ENCODE peak calls at places on chromosomes 4 and X, in ten cellular contexts. T is sigmoid colon; H is A549; F is tibial nerve; Z is heart right ventricle; E is cardiac muscle cell; I is HepG2; S is CD8-positive, alpha-beta T cell; Q is IMR-90; B is mucosa of descending colon. A is an unnamed sample. For H3K4me1, the result is how much of the 10 kb centered on the place peaks cover.

GRCh38 chrX:134999469-134999868 is 8.7 kb downstream of the SMIM10 start:
- DNase-seq in T (no peak), H (peak), F (no peak), Z (no peak), E (peak), I (peak), S (no peak), Q (peak), B (no peak), A (no peak)

GRCh38 chr4:89617256-89617655 is 219.7 kb downstream of the SNCA start:
- DNase-seq in T (no peak), H (no peak), F (no peak), Z (no peak), E (no peak), I (no peak), S (no peak), Q (no peak), B (no peak), A (no peak)

GRCh38 chr4:128635141-128635911 is 174.2 kb upstream of the JADE1 start:
- DNase-seq in T (no peak), H (peak), F (no peak), Z (peak), E (peak), I (peak), S (no peak), Q (peak), B (no peak), A (no peak)

GRCh38 chr4:114481856-114482255 is 116.8 kb upstream of the UGT8 start:
- DNase-seq in T (no peak), H (no peak), F (no peak), Z (no peak), E (no peak), I (no peak), S (no peak), Q (no peak), B (no peak), A (no peak)

GRCh38 chr4:88860594-88860993 is 163.0 kb upstream of the NAP1L5 start:
- DNase-seq in T (no peak), H (no peak), F (no peak), Z (no peak), E (no peak), I (no peak), S (no peak), Q (peak), B (no peak), A (no peak)

GRCh38 chr4:158810487-158811215 is 41.8 kb downstream of the FNIP2 start:
- DNase-seq in T (peak), H (peak), F (peak), Z (no peak), E (no peak), I (no peak), S (no peak), Q (peak), B (peak), A (peak)

GRCh38 chr4:22454955-22455354 is 60.9 kb downstream of the ADGRA3 start:
- DNase-seq in T (no peak), H (no peak), F (no peak), Z (no peak), E (no peak), I (no peak), S (no peak), Q (peak), B (no peak), A (no peak)

GRCh38 chr4:78477276-78477675 is 74.3 kb upstream of the ANXA3 start:
- DNase-seq in T (no peak), H (no peak), F (no peak), Z (no peak), E (no peak), I (no peak), S (no peak), Q (peak), B (no peak), A (no peak)

GRCh38 chr4:114108869-114109268 is 129.4 kb upstream of the ARSJ start:
- DNase-seq in T (no peak), H (peak), F (no peak), Z (no peak), E (no peak), I (peak), S (no peak), Q (peak), B (no peak), A (no peak)

GRCh38 chr4:71545168-71545567 is 206.3 kb downstream of the SLC4A4 start:
- DNase-seq in T (no peak), H (no peak), F (no peak), Z (no peak), E (no peak), I (no peak), S (no peak), Q (peak), B (no peak), A (no peak)

GRCh38 chr4:52266537-52267137 is 215.5 kb downstream of the SPATA18 start:
- DNase-seq in T (peak), H (no peak), F (no peak), Z (peak), E (no peak), I (no peak), S (no peak), Q (no peak), B (no peak), A (no peak)

GRCh38 chr4:55768291-55768690 is 51.3 kb upstream of the EXOC1L start:
- DNase-seq in T (no peak), H (peak), F (no peak), Z (no peak), E (no peak), I (peak), S (no peak), Q (peak), B (no peak), A (no peak)

GRCh38 chr4:168981942-168982341 is 28.1 kb downstream of the CBR4 start:
- DNase-seq in T (no peak), H (no peak), F (no peak), Z (no peak), E (no peak), I (no peak), S (no peak), Q (no peak), B (no peak), A (no peak)

GRCh38 chr4:140109626-140110213 is 44.3 kb downstream of the MAML3 start:
- DNase-seq in T (no peak), H (no peak), F (no peak), Z (no peak), E (no peak), I (no peak), S (no peak), Q (no peak), B (no peak), A (no peak)

GRCh38 chr4:122692641-122693520 is 39.6 kb upstream of the BBS12 start:
- DNase-seq in T (no peak), H (no peak), F (no peak), Z (no peak), E (no peak), I (no peak), S (no peak), Q (peak), B (no peak), A (no peak)

GRCh38 chrX:24465524-24465850 is 401 bp downstream of the PDK3 start:
- DNase-seq in T (no peak), H (no peak), F (no peak), Z (no peak), E (peak), I (no peak), S (peak), Q (no peak), B (no peak), A (no peak)

GRCh38 chr4:146477054-146477453 is 44.7 kb downstream of the SLC10A7 start:
- DNase-seq in T (no peak), H (no peak), F (no peak), Z (no peak), E (no peak), I (no peak), S (no peak), Q (no peak), B (no peak), A (no peak)

GRCh38 chr4:188619456-188620149 is 480.4 kb downstream of the TRIML1 start:
- DNase-seq in T (no peak), H (no peak), F (no peak), Z (no peak), E (no peak), I (no peak), S (no peak), Q (no peak), B (no peak), A (no peak)

GRCh38 chr4:76977113-76977512 is 27.6 kb downstream of the SEPTIN11 start:
- DNase-seq in T (no peak), H (no peak), F (no peak), Z (no peak), E (no peak), I (no peak), S (no peak), Q (no peak), B (no peak), A (no peak)

GRCh38 chr4:76969493-76969892 is 19.9 kb downstream of the SEPTIN11 start:
- DNase-seq in T (no peak), H (no peak), F (no peak), Z (no peak), E (no peak), I (no peak), S (no peak), Q (no peak), B (no peak), A (no peak)

GRCh38 chr4:76969941-76970529 is 20.5 kb downstream of the SEPTIN11 start:
- DNase-seq in T (no peak), H (no peak), F (no peak), Z (no peak), E (no peak), I (no peak), S (no peak), Q (no peak), B (no peak), A (no peak)

GRCh38 chr4:76977731-76978350 is 28.3 kb downstream of the SEPTIN11 start:
- DNase-seq in T (no peak), H (no peak), F (no peak), Z (no peak), E (no peak), I (no peak), S (no peak), Q (peak), B (no peak), A (no peak)

GRCh38 chr4:76974150-76974549 is 24.6 kb downstream of the SEPTIN11 start:
- DNase-seq in T (no peak), H (no peak), F (no peak), Z (no peak), E (no peak), I (no peak), S (no peak), Q (no peak), B (no peak), A (no peak)
- H3K4me1 ChIP-seq in T (under half), H (under half), F (under half), Z (under half), E (under half), I (under half), S (under half), Q (under half), B (under half), A (under half)

GRCh38 chrX:3177851-3178250 is 136.6 kb downstream of the ARSF start:
- DNase-seq in T (no peak), H (no peak), F (no peak), Z (no peak), E (no peak), I (peak), S (no peak), Q (peak), B (no peak), A (no peak)
- TF ChIP-seq CTCF in T (no peak), H (no peak), F (no peak), Z (no peak), E (no peak), I (no peak), S (no peak), Q (no peak), B (no peak), A (no peak)

DNA sequence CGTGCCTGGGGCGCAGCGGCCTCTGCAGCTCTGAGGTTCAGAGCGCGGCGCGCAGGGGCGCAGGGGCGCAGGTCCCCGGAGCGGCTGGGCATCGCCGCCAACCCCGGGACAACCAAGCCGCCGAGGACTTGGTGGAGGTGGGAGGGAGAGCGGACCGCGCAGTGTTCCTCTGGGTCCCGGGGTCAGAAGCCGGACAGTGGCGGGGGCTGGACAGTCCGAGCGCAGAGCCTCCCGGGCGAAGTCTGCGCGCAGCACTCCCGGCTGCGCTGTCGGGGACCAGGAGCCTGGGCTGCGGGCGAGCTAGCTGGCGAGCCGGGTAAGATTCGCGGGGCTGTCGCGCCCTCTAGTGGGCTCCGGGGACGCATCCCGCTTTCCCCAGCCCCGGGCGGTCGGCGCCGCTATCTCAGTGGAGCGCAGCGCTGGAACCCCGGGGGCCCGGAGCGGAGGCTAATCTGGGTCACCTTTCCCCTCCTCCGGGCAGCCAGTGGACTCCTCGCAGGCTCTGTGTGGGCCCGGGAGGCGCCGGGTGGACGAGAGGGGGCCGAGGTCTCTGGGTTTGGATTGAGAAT is 4.1 kb downstream of the PDGFRA start:
- DNase-seq in T (peak), H (peak), F (peak), Z (peak), E (peak), I (peak), S (peak), Q (peak), B (peak), A (peak)
- H3K4me1 ChIP-seq in T (under half), H (under half), F (under half), Z (half or more), E (under half), I (under half), S (under half), Q (under half), B (under half), A (under half)

GRCh38 chr4:136691607-136692006 is 840.7 kb downstream of the PCDH18 start:
- DNase-seq in T (no peak), H (no peak), F (no peak), Z (no peak), E (no peak), I (no peak), S (no peak), Q (no peak), B (no peak), A (no peak)

GRCh38 chr4:136687596-136687995 is 844.7 kb downstream of the PCDH18 start:
- DNase-seq in T (no peak), H (no peak), F (no peak), Z (no peak), E (no peak), I (no peak), S (no peak), Q (no peak), B (no peak), A (no peak)

GRCh38 chr4:136687118-136687517 is 845.2 kb downstream of the PCDH18 start:
- DNase-seq in T (no peak), H (peak), F (no peak), Z (no peak), E (no peak), I (peak), S (no peak), Q (no peak), B (no peak), A (no peak)

DNA sequence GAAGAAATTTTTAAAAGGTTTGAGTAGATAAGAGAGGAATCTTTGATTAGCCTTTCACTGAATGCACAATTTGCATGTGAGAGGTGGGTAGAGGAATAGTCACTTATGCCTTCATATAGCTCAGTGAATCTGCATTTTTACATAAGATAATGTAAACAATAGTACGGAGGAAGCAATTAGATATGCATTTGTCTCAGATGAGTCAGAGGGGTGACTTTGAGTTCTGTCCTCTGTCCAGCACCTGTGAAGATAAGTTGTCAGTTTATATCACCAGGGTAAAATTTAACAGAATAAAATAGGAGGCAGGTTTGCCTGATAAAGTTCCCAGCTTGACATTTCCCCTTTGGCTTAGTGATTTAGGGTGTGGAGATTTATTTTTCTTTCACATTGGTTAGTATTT is 841.9 kb downstream of the PCDH18 start:
- DNase-seq in T (no peak), H (no peak), F (no peak), Z (no peak), E (no peak), I (no peak), S (no peak), Q (peak), B (peak), A (no peak)
- TF ChIP-seq CTCF in T (no peak), H (no peak), F (no peak), Z (no peak), E (no peak), I (no peak), S (no peak), Q (no peak), B (no peak), A (no peak)

GRCh38 chr4:86940920-86941460 is 6.2 kb downstream of the AFF1 start:
- DNase-seq in T (no peak), H (no peak), F (no peak), Z (no peak), E (no peak), I (no peak), S (no peak), Q (no peak), B (no peak), A (no peak)
- H3K4me1 ChIP-seq in T (under half), H (half or more), F (under half), Z (half or more), E (under half), I (half or more), S (under half), Q (under half), B (half or more), A (under half)

DNA sequence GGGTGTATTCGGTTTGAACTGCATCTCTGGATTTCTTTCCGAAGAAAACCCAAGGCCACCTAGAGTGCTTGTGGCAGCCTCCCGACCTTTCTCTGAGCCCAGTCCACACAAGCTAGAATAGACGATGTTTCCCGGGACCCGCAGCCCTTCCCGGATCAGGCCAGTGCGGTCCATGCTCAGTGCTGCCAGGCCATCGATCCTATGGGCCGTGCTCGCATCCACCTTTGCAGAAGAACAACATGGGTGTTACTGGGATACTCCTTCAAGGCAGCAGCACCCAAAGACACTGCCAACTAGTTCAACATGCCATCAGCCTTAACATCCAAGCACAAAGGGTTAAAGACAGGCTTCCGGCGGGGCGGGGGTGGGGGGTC is 22.8 kb downstream of the BCOR start:
- DNase-seq in T (no peak), H (no peak), F (no peak), Z (no peak), E (no peak), I (no peak), S (no peak), Q (no peak), B (no peak), A (no peak)
- TF ChIP-seq CTCF in T (no peak), H (no peak), F (no peak), Z (no peak), E (no peak), I (no peak), S (no peak), Q (no peak), B (no peak), A (no peak)

A was measured in Peyer's patch.